ENCODE peak calls at places on chromosome 15, in six cellular contexts. One of them, this sample, is unnamed.

GRCh38 chr15:39997031-39997430 is 42.0 kb downstream of the SRP14 start:
- DNase-seq in AG09309: no peak
- DNase-seq in endothelial cell: no peak
- DNase-seq in left ventricle myocardium inferior: no peak
- DNase-seq in omental fat pad: no peak
- DNase-seq in progenitor cell of endocrine pancreas: no peak
- DNase-seq in this sample: no peak

GRCh38 chr15:69525543-69525942 is 72.9 kb downstream of the RPLP1 start:
- DNase-seq in progenitor cell of endocrine pancreas: no peak
- DNase-seq in AG09309: no peak
- DNase-seq in omental fat pad: no peak
- DNase-seq in left ventricle myocardium inferior: no peak
- DNase-seq in endothelial cell: no peak
- DNase-seq in this sample: no peak

GRCh38 chr15:99165956-99166689 is 61.2 kb downstream of the SYNM start:
- DNase-seq in progenitor cell of endocrine pancreas: no peak
- DNase-seq in omental fat pad: no peak
- DNase-seq in AG09309: no peak
- DNase-seq in endothelial cell: no peak
- DNase-seq in left ventricle myocardium inferior: no peak
- DNase-seq in this sample: no peak

GRCh38 chr15:96276438-96277210 is 53.9 kb upstream of the NR2F2 start:
- DNase-seq in omental fat pad: no peak
- DNase-seq in endothelial cell: no peak
- DNase-seq in AG09309: peak; percentile 64
- DNase-seq in left ventricle myocardium inferior: no peak
- DNase-seq in progenitor cell of endocrine pancreas: no peak
- DNase-seq in this sample: no peak

GRCh38 chr15:83039206-83039605 is 27.8 kb upstream of the C15orf40 start:
- DNase-seq in AG09309: no peak
- DNase-seq in left ventricle myocardium inferior: no peak
- DNase-seq in omental fat pad: no peak
- DNase-seq in endothelial cell: no peak
- DNase-seq in progenitor cell of endocrine pancreas: no peak
- DNase-seq in this sample: no peak

GRCh38 chr15:74995779-74996765 is 709 bp downstream of the SCAMP5 start:
- DNase-seq in AG09309: no peak
- DNase-seq in progenitor cell of endocrine pancreas: peak; percentile 40
- DNase-seq in endothelial cell: peak; percentile 31
- DNase-seq in left ventricle myocardium inferior: no peak
- DNase-seq in omental fat pad: no peak
- DNase-seq in this sample: peak; percentile 68

GRCh38 chr15:31660800-31661199 is 334.2 kb downstream of the KLF13 start:
- DNase-seq in progenitor cell of endocrine pancreas: no peak
- DNase-seq in left ventricle myocardium inferior: no peak
- DNase-seq in endothelial cell: no peak
- DNase-seq in AG09309: no peak
- DNase-seq in omental fat pad: no peak
- DNase-seq in this sample: no peak

GRCh38 chr15:85412956-85413854 is 32.8 kb downstream of the AKAP13 start:
- DNase-seq in progenitor cell of endocrine pancreas: no peak
- DNase-seq in endothelial cell: peak; percentile 11
- DNase-seq in omental fat pad: no peak
- DNase-seq in AG09309: no peak
- DNase-seq in left ventricle myocardium inferior: peak; percentile 35
- DNase-seq in this sample: peak; percentile 68

GRCh38 chr15:32956006-32956405 is 238.2 kb downstream of the GREM1 start:
- DNase-seq in AG09309: peak; percentile 80
- DNase-seq in endothelial cell: peak; percentile 15
- DNase-seq in progenitor cell of endocrine pancreas: no peak
- DNase-seq in omental fat pad: no peak
- DNase-seq in left ventricle myocardium inferior: no peak
- DNase-seq in this sample: peak; percentile 51

GRCh38 chr15:82874961-82875360 is 65.5 kb downstream of the WHAMM start:
- DNase-seq in endothelial cell: no peak
- DNase-seq in AG09309: no peak
- DNase-seq in left ventricle myocardium inferior: no peak
- DNase-seq in omental fat pad: no peak
- DNase-seq in progenitor cell of endocrine pancreas: no peak
- DNase-seq in this sample: no peak

GRCh38 chr15:81229596-81229995 is 32.9 kb downstream of the IL16 start:
- DNase-seq in endothelial cell: no peak
- DNase-seq in left ventricle myocardium inferior: peak; percentile 40
- DNase-seq in omental fat pad: no peak
- DNase-seq in progenitor cell of endocrine pancreas: no peak
- DNase-seq in AG09309: peak; percentile 4
- DNase-seq in this sample: no peak

GRCh38 chr15:90883971-90884718 is at the start of gene FES:
- DNase-seq in omental fat pad: no peak
- DNase-seq in left ventricle myocardium inferior: peak; percentile 81
- DNase-seq in AG09309: no peak
- DNase-seq in endothelial cell: peak; percentile 70
- DNase-seq in progenitor cell of endocrine pancreas: no peak
- DNase-seq in this sample: peak; percentile 70

GRCh38 chr15:85276508-85276907 is 103.9 kb upstream of the AKAP13 start:
- DNase-seq in endothelial cell: no peak
- DNase-seq in left ventricle myocardium inferior: no peak
- DNase-seq in omental fat pad: no peak
- DNase-seq in progenitor cell of endocrine pancreas: no peak
- DNase-seq in AG09309: no peak
- DNase-seq in this sample: no peak

GRCh38 chr15:48507416-48508065 is 138.0 kb downstream of the FBN1 start:
- DNase-seq in left ventricle myocardium inferior: no peak
- DNase-seq in progenitor cell of endocrine pancreas: no peak
- DNase-seq in AG09309: no peak
- DNase-seq in omental fat pad: no peak
- DNase-seq in endothelial cell: peak; percentile 48
- DNase-seq in this sample: peak; percentile 71

GRCh38 chr15:86916671-86917450 is 837.2 kb downstream of the AGBL1 start:
- DNase-seq in endothelial cell: no peak
- DNase-seq in progenitor cell of endocrine pancreas: no peak
- DNase-seq in left ventricle myocardium inferior: peak; percentile 65
- DNase-seq in omental fat pad: no peak
- DNase-seq in AG09309: no peak
- DNase-seq in this sample: no peak

GRCh38 chr15:86915811-86916331 is 836.2 kb downstream of the AGBL1 start:
- DNase-seq in left ventricle myocardium inferior: no peak
- DNase-seq in endothelial cell: peak; percentile 26
- DNase-seq in progenitor cell of endocrine pancreas: no peak
- DNase-seq in omental fat pad: no peak
- DNase-seq in AG09309: peak; percentile 2
- DNase-seq in this sample: peak; percentile 76

GRCh38 chr15:86919581-86919980 is 839.9 kb downstream of the AGBL1 start:
- DNase-seq in progenitor cell of endocrine pancreas: no peak
- DNase-seq in omental fat pad: no peak
- DNase-seq in AG09309: peak; percentile 1
- DNase-seq in endothelial cell: no peak
- DNase-seq in left ventricle myocardium inferior: no peak
- DNase-seq in this sample: no peak
- TF ChIP-seq CTCF in progenitor cell of endocrine pancreas: no peak
- TF ChIP-seq CTCF in omental fat pad: no peak
- TF ChIP-seq CTCF in AG09309: no peak
- TF ChIP-seq CTCF in endothelial cell: no peak
- TF ChIP-seq CTCF in left ventricle myocardium inferior: no peak
- TF ChIP-seq CTCF in this sample: no peak

GRCh38 chr15:98085003-98085639 is 124.6 kb downstream of the ARRDC4 start:
- DNase-seq in AG09309: peak; percentile 46
- DNase-seq in endothelial cell: peak; percentile 36
- DNase-seq in omental fat pad: no peak
- DNase-seq in progenitor cell of endocrine pancreas: no peak
- DNase-seq in left ventricle myocardium inferior: no peak
- DNase-seq in this sample: peak; percentile 75
- TF ChIP-seq CTCF in AG09309: peak; percentile 55
- TF ChIP-seq CTCF in endothelial cell: peak; percentile 57
- TF ChIP-seq CTCF in omental fat pad: no peak
- TF ChIP-seq CTCF in progenitor cell of endocrine pancreas: peak; percentile 75
- TF ChIP-seq CTCF in left ventricle myocardium inferior: peak; percentile 74
- TF ChIP-seq CTCF in this sample: peak; percentile 73

GRCh38 chr15:78640840-78641733 is at the start of gene CHRNB4:
- DNase-seq in progenitor cell of endocrine pancreas: peak; percentile 45
- DNase-seq in omental fat pad: no peak
- DNase-seq in AG09309: no peak
- DNase-seq in endothelial cell: peak; percentile 48
- DNase-seq in left ventricle myocardium inferior: no peak
- DNase-seq in this sample: peak; percentile 66
- TF ChIP-seq CTCF in progenitor cell of endocrine pancreas: peak; percentile 8
- TF ChIP-seq CTCF in omental fat pad: no peak
- TF ChIP-seq CTCF in AG09309: no peak
- TF ChIP-seq CTCF in endothelial cell: no peak
- TF ChIP-seq CTCF in left ventricle myocardium inferior: no peak
- TF ChIP-seq CTCF in this sample: peak; percentile 12

GRCh38 chr15:64738231-64739095 is 36.9 kb downstream of the RBPMS2 start:
- DNase-seq in omental fat pad: no peak
- DNase-seq in progenitor cell of endocrine pancreas: no peak
- DNase-seq in left ventricle myocardium inferior: no peak
- DNase-seq in AG09309: no peak
- DNase-seq in endothelial cell: no peak
- DNase-seq in this sample: no peak

GRCh38 chr15:64739216-64739976 is 36.0 kb downstream of the RBPMS2 start:
- DNase-seq in AG09309: no peak
- DNase-seq in progenitor cell of endocrine pancreas: no peak
- DNase-seq in endothelial cell: no peak
- DNase-seq in left ventricle myocardium inferior: no peak
- DNase-seq in omental fat pad: no peak
- DNase-seq in this sample: no peak

GRCh38 chr15:64742385-64742784 is 33.0 kb downstream of the RBPMS2 start:
- DNase-seq in omental fat pad: no peak
- DNase-seq in endothelial cell: no peak
- DNase-seq in AG09309: no peak
- DNase-seq in progenitor cell of endocrine pancreas: no peak
- DNase-seq in left ventricle myocardium inferior: no peak
- DNase-seq in this sample: no peak

GRCh38 chr15:64742921-64743320 is 32.5 kb downstream of the RBPMS2 start:
- DNase-seq in AG09309: no peak
- DNase-seq in omental fat pad: no peak
- DNase-seq in progenitor cell of endocrine pancreas: no peak
- DNase-seq in left ventricle myocardium inferior: no peak
- DNase-seq in endothelial cell: no peak
- DNase-seq in this sample: no peak

GRCh38 chr15:64740361-64741170 is 34.8 kb downstream of the RBPMS2 start:
- DNase-seq in progenitor cell of endocrine pancreas: no peak
- DNase-seq in AG09309: no peak
- DNase-seq in omental fat pad: no peak
- DNase-seq in endothelial cell: no peak
- DNase-seq in left ventricle myocardium inferior: peak; percentile 83
- DNase-seq in this sample: peak; percentile 50
- TF ChIP-seq CTCF in progenitor cell of endocrine pancreas: no peak
- TF ChIP-seq CTCF in AG09309: peak; percentile 31
- TF ChIP-seq CTCF in omental fat pad: no peak
- TF ChIP-seq CTCF in endothelial cell: no peak
- TF ChIP-seq CTCF in left ventricle myocardium inferior: peak; percentile 45
- TF ChIP-seq CTCF in this sample: no peak

GRCh38 chr15:25022233-25022632 is 67.4 kb downstream of the SNRPN start:
- DNase-seq in progenitor cell of endocrine pancreas: no peak
- DNase-seq in AG09309: no peak
- DNase-seq in omental fat pad: no peak
- DNase-seq in endothelial cell: no peak
- DNase-seq in left ventricle myocardium inferior: no peak
- DNase-seq in this sample: no peak

GRCh38 chr15:25019434-25019833 is 64.6 kb downstream of the SNRPN start:
- DNase-seq in left ventricle myocardium inferior: no peak
- DNase-seq in progenitor cell of endocrine pancreas: no peak
- DNase-seq in endothelial cell: no peak
- DNase-seq in AG09309: no peak
- DNase-seq in omental fat pad: no peak
- DNase-seq in this sample: no peak
- TF ChIP-seq CTCF in left ventricle myocardium inferior: no peak
- TF ChIP-seq CTCF in progenitor cell of endocrine pancreas: no peak
- TF ChIP-seq CTCF in endothelial cell: no peak
- TF ChIP-seq CTCF in AG09309: no peak
- TF ChIP-seq CTCF in omental fat pad: no peak
- TF ChIP-seq CTCF in this sample: no peak

GRCh38 chr15:38545179-38545578 is 19.4 kb downstream of the RASGRP1 start:
- DNase-seq in progenitor cell of endocrine pancreas: no peak
- DNase-seq in left ventricle myocardium inferior: no peak
- DNase-seq in omental fat pad: no peak
- DNase-seq in AG09309: no peak
- DNase-seq in endothelial cell: no peak
- DNase-seq in this sample: no peak
- TF ChIP-seq CTCF in progenitor cell of endocrine pancreas: no peak
- TF ChIP-seq CTCF in left ventricle myocardium inferior: no peak
- TF ChIP-seq CTCF in omental fat pad: no peak
- TF ChIP-seq CTCF in AG09309: no peak
- TF ChIP-seq CTCF in endothelial cell: no peak
- TF ChIP-seq CTCF in this sample: no peak

DNA sequence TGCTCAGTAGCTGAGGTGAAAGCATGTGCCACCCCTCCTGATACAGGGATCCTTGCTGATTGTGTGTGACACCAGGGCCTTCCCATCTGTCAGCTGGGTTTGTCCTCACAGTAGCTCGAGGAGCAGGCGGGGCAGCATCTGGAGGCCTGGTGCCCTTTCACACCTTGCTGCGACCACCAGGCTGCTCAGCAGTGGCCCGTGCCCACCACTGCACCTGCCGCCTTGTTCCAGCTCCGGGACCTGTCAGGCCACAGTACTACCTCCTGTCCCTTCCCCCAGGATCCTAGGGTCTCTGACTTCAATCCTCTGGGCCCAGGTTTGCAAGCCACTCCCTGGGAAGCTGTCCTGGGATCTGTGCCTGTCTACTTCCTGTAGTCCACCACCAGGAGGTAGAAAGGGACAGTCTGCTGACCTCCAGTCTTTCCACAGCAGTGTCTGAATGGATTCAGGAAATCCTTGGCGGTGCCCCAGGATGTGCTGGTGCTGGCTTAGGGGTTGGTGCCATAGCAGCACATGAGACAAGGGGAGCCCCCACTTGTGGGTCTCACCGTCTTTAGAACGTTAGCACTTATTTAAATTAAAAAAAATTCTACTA is 27.5 kb downstream of the APBA2 start:
- DNase-seq in progenitor cell of endocrine pancreas: no peak
- DNase-seq in omental fat pad: no peak
- DNase-seq in endothelial cell: no peak
- DNase-seq in left ventricle myocardium inferior: no peak
- DNase-seq in AG09309: no peak
- DNase-seq in this sample: no peak
- TF ChIP-seq CTCF in progenitor cell of endocrine pancreas: peak; percentile 41
- TF ChIP-seq CTCF in omental fat pad: no peak
- TF ChIP-seq CTCF in endothelial cell: no peak
- TF ChIP-seq CTCF in left ventricle myocardium inferior: peak; percentile 16
- TF ChIP-seq CTCF in AG09309: no peak
- TF ChIP-seq CTCF in this sample: no peak

DNA sequence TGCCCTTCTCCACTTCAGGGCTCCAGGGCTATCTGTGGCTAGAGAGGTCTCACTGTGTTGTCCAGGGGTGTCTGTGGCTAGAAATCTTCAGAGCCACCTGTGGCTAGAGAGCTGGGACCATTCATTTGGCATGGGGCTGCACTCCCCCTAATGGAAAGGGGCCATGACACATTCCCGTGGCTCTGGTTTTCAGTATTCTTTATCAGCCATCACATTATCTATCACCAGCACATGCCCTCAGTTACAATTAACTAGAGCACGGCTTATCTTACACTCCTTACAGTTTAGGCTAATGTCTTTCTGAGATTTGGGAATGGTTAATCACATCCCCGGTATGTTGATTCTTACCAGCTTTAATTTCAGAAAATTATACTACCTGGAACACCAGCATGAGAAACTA is 128.6 kb downstream of the RORA start:
- DNase-seq in left ventricle myocardium inferior: no peak
- DNase-seq in AG09309: no peak
- DNase-seq in omental fat pad: no peak
- DNase-seq in endothelial cell: no peak
- DNase-seq in progenitor cell of endocrine pancreas: no peak
- DNase-seq in this sample: no peak
- TF ChIP-seq CTCF in left ventricle myocardium inferior: no peak
- TF ChIP-seq CTCF in AG09309: no peak
- TF ChIP-seq CTCF in omental fat pad: no peak
- TF ChIP-seq CTCF in endothelial cell: no peak
- TF ChIP-seq CTCF in progenitor cell of endocrine pancreas: no peak
- TF ChIP-seq CTCF in this sample: no peak

This sample was measured in hepatocyte.